ENCODE peak calls at places on chromosomes 7 and 10, in four cellular contexts. One of them, this sample, is unnamed.

GRCh38 chr10:57964371-57964770 is 303.3 kb downstream of the IPMK start:
- DNase-seq in tibial nerve: no peak
- DNase-seq in activated CD4-positive, alpha-beta T cell treated with anti-CD3 and anti-CD28 coated beads, Interleukin-2, amount 10 ng/mL, durations not matched to agents 7 days and 5 days: no peak
- DNase-seq in AG04450: no peak
- DNase-seq in this sample: no peak

GRCh38 chr10:125017547-125018298 is 75.8 kb downstream of the ZRANB1 start:
- DNase-seq in tibial nerve: no peak
- DNase-seq in AG04450: no peak
- DNase-seq in activated CD4-positive, alpha-beta T cell treated with anti-CD3 and anti-CD28 coated beads, Interleukin-2, amount 10 ng/mL, durations not matched to agents 7 days and 5 days: no peak
- DNase-seq in this sample: no peak

GRCh38 chr10:5413012-5413938 is 918 bp downstream of the NET1 start:
- DNase-seq in activated CD4-positive, alpha-beta T cell treated with anti-CD3 and anti-CD28 coated beads, Interleukin-2, amount 10 ng/mL, durations not matched to agents 7 days and 5 days: no peak
- DNase-seq in AG04450: no peak
- DNase-seq in tibial nerve: no peak
- DNase-seq in this sample: no peak

GRCh38 chr10:107847620-107848019 is 683.1 kb upstream of the SORCS1 start:
- DNase-seq in activated CD4-positive, alpha-beta T cell treated with anti-CD3 and anti-CD28 coated beads, Interleukin-2, amount 10 ng/mL, durations not matched to agents 7 days and 5 days: no peak
- DNase-seq in AG04450: no peak
- DNase-seq in tibial nerve: no peak
- DNase-seq in this sample: no peak

GRCh38 chr10:122147731-122148130 is 123.4 kb upstream of the BTBD16 start:
- DNase-seq in tibial nerve: no peak
- DNase-seq in activated CD4-positive, alpha-beta T cell treated with anti-CD3 and anti-CD28 coated beads, Interleukin-2, amount 10 ng/mL, durations not matched to agents 7 days and 5 days: no peak
- DNase-seq in AG04450: no peak
- DNase-seq in this sample: no peak

GRCh38 chr10:10551595-10551994 is 466.1 kb upstream of the CELF2 start:
- DNase-seq in activated CD4-positive, alpha-beta T cell treated with anti-CD3 and anti-CD28 coated beads, Interleukin-2, amount 10 ng/mL, durations not matched to agents 7 days and 5 days: no peak
- DNase-seq in AG04450: no peak
- DNase-seq in tibial nerve: no peak
- DNase-seq in this sample: no peak

GRCh38 chr10:60517805-60518204 is 128.1 kb upstream of the ANK3 start:
- DNase-seq in activated CD4-positive, alpha-beta T cell treated with anti-CD3 and anti-CD28 coated beads, Interleukin-2, amount 10 ng/mL, durations not matched to agents 7 days and 5 days: no peak
- DNase-seq in tibial nerve: no peak
- DNase-seq in AG04450: no peak
- DNase-seq in this sample: no peak

GRCh38 chr7:92717982-92718716 is 118.2 kb downstream of the CDK6 start:
- DNase-seq in tibial nerve: peak; percentile 51
- DNase-seq in activated CD4-positive, alpha-beta T cell treated with anti-CD3 and anti-CD28 coated beads, Interleukin-2, amount 10 ng/mL, durations not matched to agents 7 days and 5 days: peak; percentile 81
- DNase-seq in AG04450: no peak
- DNase-seq in this sample: peak; percentile 13

GRCh38 chr7:92698237-92698841 is 108.1 kb upstream of the FAM133B start:
- DNase-seq in activated CD4-positive, alpha-beta T cell treated with anti-CD3 and anti-CD28 coated beads, Interleukin-2, amount 10 ng/mL, durations not matched to agents 7 days and 5 days: no peak
- DNase-seq in AG04450: peak; percentile 71
- DNase-seq in tibial nerve: peak; percentile 23
- DNase-seq in this sample: no peak

GRCh38 chr7:150716368-150716767 is at the start of gene GIMAP1:
- DNase-seq in activated CD4-positive, alpha-beta T cell treated with anti-CD3 and anti-CD28 coated beads, Interleukin-2, amount 10 ng/mL, durations not matched to agents 7 days and 5 days: peak; percentile 75
- DNase-seq in AG04450: no peak
- DNase-seq in tibial nerve: no peak
- DNase-seq in this sample: no peak

GRCh38 chr10:86368987-86369386 is 2.4 kb upstream of the GRID1 start:
- DNase-seq in tibial nerve: no peak
- DNase-seq in activated CD4-positive, alpha-beta T cell treated with anti-CD3 and anti-CD28 coated beads, Interleukin-2, amount 10 ng/mL, durations not matched to agents 7 days and 5 days: no peak
- DNase-seq in AG04450: no peak
- DNase-seq in this sample: no peak

GRCh38 chr10:18658301-18658991 is 785 bp upstream of the ARL5B start:
- DNase-seq in tibial nerve: peak; percentile 11
- DNase-seq in activated CD4-positive, alpha-beta T cell treated with anti-CD3 and anti-CD28 coated beads, Interleukin-2, amount 10 ng/mL, durations not matched to agents 7 days and 5 days: peak; percentile 28
- DNase-seq in AG04450: no peak
- DNase-seq in this sample: no peak

GRCh38 chr10:103284170-103284569 is 7.2 kb downstream of the INA start:
- DNase-seq in AG04450: no peak
- DNase-seq in activated CD4-positive, alpha-beta T cell treated with anti-CD3 and anti-CD28 coated beads, Interleukin-2, amount 10 ng/mL, durations not matched to agents 7 days and 5 days: no peak
- DNase-seq in tibial nerve: peak; percentile 10
- DNase-seq in this sample: no peak

GRCh38 chr7:44325181-44325671 is at the start of gene CAMK2B:
- DNase-seq in AG04450: no peak
- DNase-seq in activated CD4-positive, alpha-beta T cell treated with anti-CD3 and anti-CD28 coated beads, Interleukin-2, amount 10 ng/mL, durations not matched to agents 7 days and 5 days: peak; percentile 5
- DNase-seq in tibial nerve: no peak
- DNase-seq in this sample: no peak

GRCh38 chr10:122310311-122311050 is 39.4 kb downstream of the BTBD16 start:
- DNase-seq in AG04450: no peak
- DNase-seq in tibial nerve: no peak
- DNase-seq in activated CD4-positive, alpha-beta T cell treated with anti-CD3 and anti-CD28 coated beads, Interleukin-2, amount 10 ng/mL, durations not matched to agents 7 days and 5 days: no peak
- DNase-seq in this sample: no peak

GRCh38 chr7:82319674-82320118 is 123.9 kb downstream of the CACNA2D1 start:
- DNase-seq in AG04450: peak; percentile 50
- DNase-seq in tibial nerve: peak; percentile 53
- DNase-seq in activated CD4-positive, alpha-beta T cell treated with anti-CD3 and anti-CD28 coated beads, Interleukin-2, amount 10 ng/mL, durations not matched to agents 7 days and 5 days: no peak
- DNase-seq in this sample: no peak

GRCh38 chr7:27051451-27051850 is 44.3 kb downstream of the HOXA1 start:
- DNase-seq in tibial nerve: no peak
- DNase-seq in activated CD4-positive, alpha-beta T cell treated with anti-CD3 and anti-CD28 coated beads, Interleukin-2, amount 10 ng/mL, durations not matched to agents 7 days and 5 days: no peak
- DNase-seq in AG04450: no peak
- DNase-seq in this sample: no peak

GRCh38 chr10:30434273-30435067 is 486 bp downstream of the MAP3K8 start:
- DNase-seq in activated CD4-positive, alpha-beta T cell treated with anti-CD3 and anti-CD28 coated beads, Interleukin-2, amount 10 ng/mL, durations not matched to agents 7 days and 5 days: peak; percentile 59
- DNase-seq in tibial nerve: peak; percentile 93
- DNase-seq in AG04450: no peak
- DNase-seq in this sample: peak; percentile 50

This sample was measured in GM12891.